ENCODE peak calls at places on chromosome 1, in seven cellular contexts. One of them, this sample, is unnamed. For H3K4me1, the result is how much of the 10 kb centered on the place peaks cover.

GRCh38 chr1:25503551-25504426 is 39.6 kb upstream of the LDLRAP1 start:
- DNase-seq in breast epithelium: peak
- DNase-seq in GM23338: peak
- DNase-seq in transverse colon: peak
- DNase-seq in endothelial cell of umbilical vein: peak
- DNase-seq in esophagus muscularis mucosa: no peak
- DNase-seq in vagina: no peak
- DNase-seq in this sample: peak

GRCh38 chr1:94801919-94802546 is 18.1 kb upstream of the SLC44A3 start:
- DNase-seq in GM23338: peak
- DNase-seq in transverse colon: peak
- DNase-seq in vagina: no peak
- DNase-seq in esophagus muscularis mucosa: peak
- DNase-seq in breast epithelium: no peak
- DNase-seq in endothelial cell of umbilical vein: peak
- DNase-seq in this sample: no peak

GRCh38 chr1:163974120-163974519 is 584.9 kb upstream of the PBX1 start:
- DNase-seq in esophagus muscularis mucosa: no peak
- DNase-seq in vagina: no peak
- DNase-seq in endothelial cell of umbilical vein: no peak
- DNase-seq in GM23338: no peak
- DNase-seq in transverse colon: no peak
- DNase-seq in breast epithelium: no peak
- DNase-seq in this sample: no peak

GRCh38 chr1:82405333-82405732 is 604.6 kb downstream of the ADGRL2 start:
- DNase-seq in GM23338: no peak
- DNase-seq in vagina: no peak
- DNase-seq in breast epithelium: no peak
- DNase-seq in transverse colon: no peak
- DNase-seq in endothelial cell of umbilical vein: no peak
- DNase-seq in esophagus muscularis mucosa: no peak
- DNase-seq in this sample: no peak

GRCh38 chr1:17250601-17251000 is 1.7 kb downstream of the PADI3 start:
- DNase-seq in vagina: no peak
- DNase-seq in transverse colon: peak
- DNase-seq in endothelial cell of umbilical vein: peak
- DNase-seq in GM23338: no peak
- DNase-seq in breast epithelium: peak
- DNase-seq in esophagus muscularis mucosa: no peak
- DNase-seq in this sample: no peak

GRCh38 chr1:89615676-89616598 is 17.0 kb upstream of the LRRC8C start:
- DNase-seq in transverse colon: peak
- DNase-seq in vagina: no peak
- DNase-seq in breast epithelium: no peak
- DNase-seq in endothelial cell of umbilical vein: peak
- DNase-seq in GM23338: peak
- DNase-seq in esophagus muscularis mucosa: no peak
- DNase-seq in this sample: peak

GRCh38 chr1:25875154-25875855 is at the start of gene PAQR7:
- DNase-seq in endothelial cell of umbilical vein: peak
- DNase-seq in breast epithelium: peak
- DNase-seq in transverse colon: peak
- DNase-seq in GM23338: peak
- DNase-seq in esophagus muscularis mucosa: no peak
- DNase-seq in vagina: no peak
- DNase-seq in this sample: peak

GRCh38 chr1:170562644-170563338 is 30.8 kb downstream of the GORAB start:
- DNase-seq in breast epithelium: peak
- DNase-seq in GM23338: peak
- DNase-seq in transverse colon: no peak
- DNase-seq in endothelial cell of umbilical vein: peak
- DNase-seq in vagina: no peak
- DNase-seq in esophagus muscularis mucosa: no peak
- DNase-seq in this sample: no peak

GRCh38 chr1:88658419-88658818 is 25.7 kb upstream of the PKN2 start:
- DNase-seq in esophagus muscularis mucosa: no peak
- DNase-seq in GM23338: no peak
- DNase-seq in breast epithelium: no peak
- DNase-seq in vagina: no peak
- DNase-seq in endothelial cell of umbilical vein: no peak
- DNase-seq in transverse colon: no peak
- DNase-seq in this sample: no peak

GRCh38 chr1:207841318-207841717 is 69.6 kb downstream of the CD34 start:
- DNase-seq in breast epithelium: no peak
- DNase-seq in vagina: no peak
- DNase-seq in esophagus muscularis mucosa: no peak
- DNase-seq in GM23338: peak
- DNase-seq in transverse colon: no peak
- DNase-seq in endothelial cell of umbilical vein: no peak
- DNase-seq in this sample: no peak

GRCh38 chr1:115064461-115064860 is 24.8 kb downstream of the TSPAN2 start:
- DNase-seq in transverse colon: no peak
- DNase-seq in endothelial cell of umbilical vein: no peak
- DNase-seq in vagina: no peak
- DNase-seq in GM23338: no peak
- DNase-seq in esophagus muscularis mucosa: no peak
- DNase-seq in breast epithelium: no peak
- DNase-seq in this sample: no peak

GRCh38 chr1:230878584-230878975 is 10.3 kb upstream of the C1orf198 start:
- DNase-seq in breast epithelium: peak
- DNase-seq in endothelial cell of umbilical vein: no peak
- DNase-seq in transverse colon: no peak
- DNase-seq in vagina: no peak
- DNase-seq in esophagus muscularis mucosa: no peak
- DNase-seq in GM23338: no peak
- DNase-seq in this sample: no peak

GRCh38 chr1:71809085-71809484 is 473.3 kb downstream of the NEGR1 start:
- DNase-seq in vagina: no peak
- DNase-seq in esophagus muscularis mucosa: no peak
- DNase-seq in transverse colon: no peak
- DNase-seq in breast epithelium: no peak
- DNase-seq in GM23338: no peak
- DNase-seq in endothelial cell of umbilical vein: no peak
- DNase-seq in this sample: no peak

DNA sequence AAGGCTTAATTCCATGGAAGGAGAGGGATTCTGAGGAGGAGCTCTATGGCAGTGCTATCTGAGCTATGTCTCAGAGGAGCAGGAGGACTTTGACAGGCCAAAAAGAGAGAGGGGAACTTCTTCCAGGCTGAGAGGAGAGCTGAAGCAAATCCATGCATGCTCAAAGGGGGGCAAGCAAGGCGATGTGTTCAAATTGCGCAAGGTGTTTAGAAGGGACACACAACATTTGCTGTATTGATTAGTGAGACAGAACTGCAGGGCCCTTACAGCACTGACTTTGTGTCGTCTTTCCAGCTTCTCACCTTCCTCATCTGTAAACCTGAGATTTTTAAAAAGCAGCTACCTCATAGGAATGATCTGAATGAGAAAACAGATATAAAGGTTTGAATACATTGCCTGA is 145.3 kb downstream of the DAB1 start:
- DNase-seq in breast epithelium: no peak
- DNase-seq in endothelial cell of umbilical vein: no peak
- DNase-seq in esophagus muscularis mucosa: peak
- DNase-seq in GM23338: no peak
- DNase-seq in transverse colon: no peak
- DNase-seq in vagina: no peak
- DNase-seq in this sample: no peak
- TF ChIP-seq POLR2AphosphoS5 in breast epithelium: no peak
- TF ChIP-seq POLR2AphosphoS5 in endothelial cell of umbilical vein: no peak
- TF ChIP-seq POLR2AphosphoS5 in esophagus muscularis mucosa: no peak
- TF ChIP-seq POLR2AphosphoS5 in GM23338: no peak
- TF ChIP-seq POLR2AphosphoS5 in transverse colon: no peak
- TF ChIP-seq POLR2AphosphoS5 in vagina: no peak
- TF ChIP-seq POLR2AphosphoS5 in this sample: no peak

GRCh38 chr1:158249646-158250045 is 4.6 kb upstream of the CD1A start:
- DNase-seq in GM23338: no peak
- DNase-seq in transverse colon: no peak
- DNase-seq in breast epithelium: no peak
- DNase-seq in endothelial cell of umbilical vein: no peak
- DNase-seq in vagina: no peak
- DNase-seq in esophagus muscularis mucosa: no peak
- DNase-seq in this sample: no peak
- H3K4me1 ChIP-seq in GM23338: under half
- H3K4me1 ChIP-seq in transverse colon: under half
- H3K4me1 ChIP-seq in breast epithelium: under half
- H3K4me1 ChIP-seq in endothelial cell of umbilical vein: under half
- H3K4me1 ChIP-seq in vagina: under half
- H3K4me1 ChIP-seq in esophagus muscularis mucosa: under half
- H3K4me1 ChIP-seq in this sample: under half

GRCh38 chr1:76390451-76390850 is 315.9 kb downstream of the ST6GALNAC3 start:
- DNase-seq in transverse colon: no peak
- DNase-seq in vagina: no peak
- DNase-seq in breast epithelium: peak
- DNase-seq in GM23338: no peak
- DNase-seq in esophagus muscularis mucosa: no peak
- DNase-seq in endothelial cell of umbilical vein: no peak
- DNase-seq in this sample: no peak
- TF ChIP-seq POLR2AphosphoS5 in transverse colon: no peak
- TF ChIP-seq POLR2AphosphoS5 in vagina: no peak
- TF ChIP-seq POLR2AphosphoS5 in breast epithelium: no peak
- TF ChIP-seq POLR2AphosphoS5 in GM23338: no peak
- TF ChIP-seq POLR2AphosphoS5 in esophagus muscularis mucosa: no peak
- TF ChIP-seq POLR2AphosphoS5 in endothelial cell of umbilical vein: no peak
- TF ChIP-seq POLR2AphosphoS5 in this sample: no peak

GRCh38 chr1:41677586-41677985 is 193.1 kb upstream of the EDN2 start:
- DNase-seq in esophagus muscularis mucosa: no peak
- DNase-seq in breast epithelium: no peak
- DNase-seq in endothelial cell of umbilical vein: no peak
- DNase-seq in vagina: no peak
- DNase-seq in GM23338: no peak
- DNase-seq in transverse colon: no peak
- DNase-seq in this sample: no peak
- H3K4me1 ChIP-seq in esophagus muscularis mucosa: under half
- H3K4me1 ChIP-seq in breast epithelium: under half
- H3K4me1 ChIP-seq in endothelial cell of umbilical vein: under half
- H3K4me1 ChIP-seq in vagina: under half
- H3K4me1 ChIP-seq in GM23338: under half
- H3K4me1 ChIP-seq in transverse colon: under half
- H3K4me1 ChIP-seq in this sample: under half

GRCh38 chr1:183817576-183818288 is 12.8 kb downstream of the RGL1 start:
- DNase-seq in vagina: no peak
- DNase-seq in transverse colon: no peak
- DNase-seq in GM23338: no peak
- DNase-seq in esophagus muscularis mucosa: no peak
- DNase-seq in endothelial cell of umbilical vein: peak
- DNase-seq in breast epithelium: no peak
- DNase-seq in this sample: no peak

GRCh38 chr1:183824295-183824694 is 19.4 kb downstream of the RGL1 start:
- DNase-seq in GM23338: no peak
- DNase-seq in transverse colon: no peak
- DNase-seq in esophagus muscularis mucosa: no peak
- DNase-seq in endothelial cell of umbilical vein: no peak
- DNase-seq in vagina: no peak
- DNase-seq in breast epithelium: no peak
- DNase-seq in this sample: no peak

GRCh38 chr1:183821309-183822080 is 16.6 kb downstream of the RGL1 start:
- DNase-seq in esophagus muscularis mucosa: no peak
- DNase-seq in transverse colon: no peak
- DNase-seq in endothelial cell of umbilical vein: peak
- DNase-seq in GM23338: no peak
- DNase-seq in breast epithelium: no peak
- DNase-seq in vagina: no peak
- DNase-seq in this sample: no peak

GRCh38 chr1:183827801-183828200 is 22.9 kb downstream of the RGL1 start:
- DNase-seq in vagina: no peak
- DNase-seq in GM23338: no peak
- DNase-seq in breast epithelium: no peak
- DNase-seq in endothelial cell of umbilical vein: no peak
- DNase-seq in esophagus muscularis mucosa: no peak
- DNase-seq in transverse colon: no peak
- DNase-seq in this sample: no peak

DNA sequence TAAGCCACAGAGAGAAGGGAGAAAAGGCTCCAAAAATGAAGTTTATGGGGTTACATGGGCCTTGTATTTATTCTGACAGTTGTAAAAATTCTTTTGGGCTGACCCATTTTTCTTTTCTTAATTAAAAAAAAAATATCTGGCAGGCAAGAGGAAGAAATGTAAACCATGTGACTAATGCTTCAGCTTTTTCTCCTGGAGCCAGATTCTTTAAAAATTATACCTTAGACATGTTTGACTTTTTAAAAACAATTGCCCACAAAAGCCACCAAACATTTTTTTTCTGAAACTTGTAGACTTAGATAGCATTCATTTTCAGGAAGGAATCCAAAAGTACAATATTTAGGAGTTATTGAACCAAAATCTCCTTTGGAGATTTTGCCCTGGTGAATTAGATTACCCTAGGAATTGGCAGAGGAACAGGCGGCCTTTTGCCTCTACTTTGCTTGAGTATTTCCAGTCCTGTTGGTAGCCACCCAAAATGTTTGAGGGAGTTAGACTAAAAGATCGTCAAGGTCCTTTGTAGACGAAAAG is 17.2 kb downstream of the RGL1 start:
- DNase-seq in GM23338: no peak
- DNase-seq in endothelial cell of umbilical vein: no peak
- DNase-seq in esophagus muscularis mucosa: no peak
- DNase-seq in vagina: no peak
- DNase-seq in breast epithelium: no peak
- DNase-seq in transverse colon: no peak
- DNase-seq in this sample: no peak
- TF ChIP-seq POLR2AphosphoS5 in GM23338: no peak
- TF ChIP-seq POLR2AphosphoS5 in endothelial cell of umbilical vein: no peak
- TF ChIP-seq POLR2AphosphoS5 in esophagus muscularis mucosa: peak
- TF ChIP-seq POLR2AphosphoS5 in vagina: peak
- TF ChIP-seq POLR2AphosphoS5 in breast epithelium: no peak
- TF ChIP-seq POLR2AphosphoS5 in transverse colon: no peak
- TF ChIP-seq POLR2AphosphoS5 in this sample: peak

DNA sequence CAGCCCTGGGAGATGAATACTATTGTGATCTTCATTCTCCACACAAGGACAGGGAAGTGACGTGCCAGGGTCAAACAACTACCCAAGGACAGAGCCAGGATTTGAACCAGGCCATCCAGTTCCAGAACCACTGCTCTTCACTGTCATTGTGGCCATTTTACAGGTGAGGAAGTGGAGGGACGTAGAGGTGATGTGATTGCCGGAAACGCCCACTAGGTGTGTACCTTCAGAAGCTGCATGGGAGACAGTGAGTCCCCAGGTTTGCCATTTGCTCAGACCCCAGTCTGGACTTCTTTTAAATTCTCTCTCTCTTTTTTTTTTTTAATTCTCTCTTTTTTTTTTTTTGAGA is 207.6 kb upstream of the TMEM51 start:
- DNase-seq in GM23338: no peak
- DNase-seq in transverse colon: no peak
- DNase-seq in breast epithelium: no peak
- DNase-seq in vagina: no peak
- DNase-seq in endothelial cell of umbilical vein: no peak
- DNase-seq in esophagus muscularis mucosa: no peak
- DNase-seq in this sample: no peak
- H3K4me1 ChIP-seq in GM23338: under half
- H3K4me1 ChIP-seq in transverse colon: under half
- H3K4me1 ChIP-seq in breast epithelium: under half
- H3K4me1 ChIP-seq in vagina: half or more
- H3K4me1 ChIP-seq in endothelial cell of umbilical vein: under half
- H3K4me1 ChIP-seq in esophagus muscularis mucosa: under half
- H3K4me1 ChIP-seq in this sample: under half

This sample was measured in stomach.